ENCODE peak calls at places on chromosome 15, in ten cellular contexts. O is H54, J is uterus, U is A549, M is breast epithelium, L is K562, N is spleen, H is IMR-90, S is right lobe of liver, T is heart left ventricle. V is an unnamed sample.
A peak's percentile ranks its signal among the peaks of the same experiment; 100 is the strongest.

GRCh38 chr15:43255376-43255775 is 11.4 kb downstream of the TGM5 start:
- DNase-seq in T (no peak), S (no peak), N (no peak), M (no peak), L (no peak), U (no peak), J (no peak), H (no peak), O (no peak), V (no peak)

GRCh38 chr15:71596672-71597071 is 213.7 kb upstream of the NR2E3 start:
- DNase-seq in S (no peak), O (no peak), M (peak; percentile 57), N (no peak), H (peak; percentile 23), J (peak; percentile 47), U (no peak), L (no peak), T (peak; percentile 67), V (no peak)

GRCh38 chr15:85443593-85444328 is 63.4 kb downstream of the AKAP13 start:
- DNase-seq in T (no peak), M (no peak), L (no peak), U (peak; percentile 49), N (no peak), J (no peak), O (no peak), S (no peak), H (peak; percentile 33), V (no peak)

GRCh38 chr15:52308446-52309153 is 13.0 kb upstream of the MYO5C start:
- DNase-seq in H (no peak), L (no peak), M (no peak), N (no peak), O (no peak), U (no peak), S (no peak), J (no peak), T (no peak), V (no peak)

GRCh38 chr15:87362531-87362930 is 894.0 kb downstream of the NTRK3 start:
- DNase-seq in U (no peak), O (peak; percentile 14), L (no peak), S (no peak), N (no peak), M (no peak), J (no peak), H (no peak), T (no peak), V (no peak)

GRCh38 chr15:79988448-79989117 is 17.6 kb upstream of the BCL2A1 start:
- DNase-seq in H (no peak), O (no peak), N (no peak), U (no peak), T (no peak), S (no peak), J (no peak), L (no peak), M (no peak), V (no peak)

GRCh38 chr15:49697121-49697520 is 76.3 kb downstream of the DTWD1 start:
- DNase-seq in T (no peak), J (no peak), M (no peak), U (no peak), H (peak; percentile 79), L (no peak), S (no peak), O (no peak), N (no peak), V (no peak)

GRCh38 chr15:55281517-55282227 is 7.9 kb downstream of the RAB27A start:
- DNase-seq in M (no peak), U (no peak), J (no peak), O (no peak), T (no peak), L (no peak), N (no peak), H (no peak), S (no peak), V (no peak)

GRCh38 chr15:63040954-63041353 is 1.6 kb upstream of the TPM1 start:
- DNase-seq in L (no peak), O (no peak), T (peak; percentile 56), M (no peak), J (peak; percentile 38), U (no peak), H (no peak), N (no peak), S (no peak), V (no peak)

GRCh38 chr15:77810180-77810579 is 177.5 kb upstream of the LINGO1 start:
- DNase-seq in N (no peak), U (no peak), O (no peak), H (no peak), M (no peak), J (no peak), S (no peak), T (peak; percentile 20), L (no peak), V (no peak)

GRCh38 chr15:75844629-75845390 is 1.6 kb downstream of the UBE2Q2 start:
- DNase-seq in M (no peak), U (no peak), H (no peak), S (no peak), O (no peak), J (no peak), N (no peak), T (no peak), L (no peak), V (no peak)

GRCh38 chr15:82045179-82045891 is 483 bp downstream of the MEX3B start:
- DNase-seq in N (peak; percentile 85), U (peak; percentile 45), O (peak; percentile 30), J (peak; percentile 36), S (peak; percentile 55), H (peak; percentile 54), L (no peak), T (peak; percentile 37), M (no peak), V (peak; percentile 91)

GRCh38 chr15:47409601-47410000 is 307.7 kb upstream of the SEMA6D start:
- DNase-seq in O (no peak), M (no peak), J (no peak), N (no peak), T (no peak), L (no peak), H (peak; percentile 58), S (no peak), U (no peak), V (no peak)

GRCh38 chr15:74683758-74684157 is 12.1 kb downstream of the EDC3 start:
- DNase-seq in O (no peak), M (no peak), J (no peak), U (no peak), N (no peak), H (no peak), S (no peak), T (no peak), L (no peak), V (no peak)

GRCh38 chr15:74680461-74680860 is 15.4 kb downstream of the EDC3 start:
- DNase-seq in L (no peak), J (no peak), U (no peak), O (no peak), T (no peak), H (peak; percentile 23), M (no peak), N (no peak), S (no peak), V (no peak)

DNA sequence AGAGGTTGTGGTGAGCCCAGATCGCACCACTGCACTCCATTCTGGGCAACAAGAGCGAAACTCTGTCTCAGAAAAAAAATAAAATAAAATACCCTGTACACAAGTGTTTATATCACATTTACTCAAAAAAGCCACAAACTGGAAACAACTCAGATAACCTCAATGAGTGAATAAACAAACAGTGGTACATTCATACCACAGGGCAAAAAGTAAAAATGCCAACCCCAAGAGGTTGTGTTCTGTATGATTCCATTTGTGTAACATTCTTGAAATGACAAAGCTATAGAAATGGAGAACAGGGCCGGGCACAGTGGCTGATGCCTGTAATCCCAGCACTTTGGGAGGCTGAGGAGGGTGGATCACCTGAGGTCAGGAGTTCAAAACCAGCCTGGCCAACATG is 12.9 kb downstream of the EDC3 start:
- DNase-seq in J (no peak), N (no peak), H (no peak), S (no peak), U (no peak), L (no peak), M (no peak), O (no peak), T (no peak), V (no peak)
- TF ChIP-seq POLR2A in J (no peak), N (no peak), H (no peak), S (no peak), U (no peak), L (no peak), M (no peak), O (no peak), T (no peak), V (no peak)

GRCh38 chr15:40382580-40383456 is at the start of gene KNSTRN:
- DNase-seq in O (peak; percentile 71), N (peak; percentile 96), U (peak; percentile 80), M (peak; percentile 86), L (peak; percentile 90), S (peak; percentile 89), T (peak; percentile 90), H (peak; percentile 93), J (peak; percentile 92), V (peak; percentile 92)
- TF ChIP-seq POLR2A in O (peak; percentile 46), N (no peak), U (peak; percentile 27), M (no peak), L (peak; percentile 88), S (peak; percentile 48), T (no peak), H (peak; percentile 62), J (no peak), V (no peak)

GRCh38 chr15:29678504-29679034 is 143.7 kb downstream of the TJP1 start:
- DNase-seq in M (no peak), J (no peak), U (no peak), N (peak; percentile 38), H (no peak), L (no peak), T (no peak), O (no peak), S (no peak), V (peak; percentile 70)

GRCh38 chr15:29675791-29676301 is 146.4 kb downstream of the TJP1 start:
- DNase-seq in L (no peak), N (peak; percentile 49), S (no peak), M (no peak), H (no peak), J (no peak), T (no peak), U (no peak), O (no peak), V (no peak)

GRCh38 chr15:29677450-29677849 is 144.8 kb downstream of the TJP1 start:
- DNase-seq in O (no peak), H (no peak), S (no peak), M (no peak), L (no peak), T (no peak), N (no peak), J (no peak), U (no peak), V (no peak)

GRCh38 chr15:29677871-29678431 is 144.3 kb downstream of the TJP1 start:
- DNase-seq in M (no peak), T (no peak), J (no peak), S (no peak), L (no peak), H (no peak), O (no peak), N (peak; percentile 58), U (no peak), V (no peak)

GRCh38 chr15:29676961-29677402 is 145.3 kb downstream of the TJP1 start:
- DNase-seq in H (peak; percentile 62), S (no peak), O (peak; percentile 47), U (no peak), L (no peak), N (no peak), T (no peak), J (no peak), M (no peak), V (no peak)
- TF ChIP-seq POLR2A in H (no peak), S (no peak), O (no peak), U (peak; percentile 16), L (no peak), N (no peak), T (no peak), J (no peak), M (no peak), V (no peak)

GRCh38 chr15:41855121-41855941 is 16.7 kb downstream of the PLA2G4B start:
- DNase-seq in H (no peak), J (no peak), U (no peak), L (no peak), T (no peak), O (no peak), M (no peak), S (no peak), N (no peak), V (no peak)
- TF ChIP-seq POLR2A in H (no peak), J (no peak), U (no peak), L (no peak), T (no peak), O (no peak), M (no peak), S (no peak), N (no peak), V (no peak)

V was measured in lower leg skin.